ENCODE peak calls at places on chromosomes 13 and 19, in four cellular contexts. One of them, this sample, is unnamed.

GRCh38 chr13:106568225-106569003 is 477 bp upstream of the ARGLU1 start:
- DNase-seq in esophagus muscularis mucosa: no peak
- DNase-seq in CD8-positive, alpha-beta memory T cell: no peak
- DNase-seq in CD8-positive, alpha-beta T cell: no peak
- DNase-seq in this sample: no peak

GRCh38 chr13:100203696-100204367 is 114.9 kb downstream of the PCCA start:
- DNase-seq in esophagus muscularis mucosa: no peak
- DNase-seq in CD8-positive, alpha-beta memory T cell: no peak
- DNase-seq in CD8-positive, alpha-beta T cell: no peak
- DNase-seq in this sample: no peak

GRCh38 chr19:49042177-49042576 is 1.5 kb upstream of the CGB5 start:
- DNase-seq in esophagus muscularis mucosa: no peak
- DNase-seq in CD8-positive, alpha-beta memory T cell: no peak
- DNase-seq in CD8-positive, alpha-beta T cell: no peak
- DNase-seq in this sample: no peak

GRCh38 chr19:17357724-17358123 is 19.4 kb downstream of the PLVAP start:
- DNase-seq in esophagus muscularis mucosa: no peak
- DNase-seq in CD8-positive, alpha-beta memory T cell: no peak
- DNase-seq in CD8-positive, alpha-beta T cell: no peak
- DNase-seq in this sample: no peak

GRCh38 chr13:110197041-110197440 is 109.9 kb downstream of the COL4A1 start:
- DNase-seq in esophagus muscularis mucosa: no peak
- DNase-seq in CD8-positive, alpha-beta memory T cell: no peak
- DNase-seq in CD8-positive, alpha-beta T cell: no peak
- DNase-seq in this sample: no peak

GRCh38 chr13:32330438-32330837 is 15.1 kb downstream of the BRCA2 start:
- DNase-seq in esophagus muscularis mucosa: no peak
- DNase-seq in CD8-positive, alpha-beta memory T cell: no peak
- DNase-seq in CD8-positive, alpha-beta T cell: no peak
- DNase-seq in this sample: no peak

GRCh38 chr19:6572217-6572616 is 18.7 kb downstream of the CD70 start:
- DNase-seq in esophagus muscularis mucosa: no peak
- DNase-seq in CD8-positive, alpha-beta memory T cell: no peak
- DNase-seq in CD8-positive, alpha-beta T cell: no peak
- DNase-seq in this sample: peak; percentile 67

GRCh38 chr13:106555631-106556328 is 12.2 kb downstream of the ARGLU1 start:
- DNase-seq in esophagus muscularis mucosa: no peak
- DNase-seq in CD8-positive, alpha-beta memory T cell: no peak
- DNase-seq in CD8-positive, alpha-beta T cell: no peak
- DNase-seq in this sample: no peak

GRCh38 chr13:106110241-106110855 is 425.1 kb downstream of the EFNB2 start:
- DNase-seq in esophagus muscularis mucosa: no peak
- DNase-seq in CD8-positive, alpha-beta memory T cell: no peak
- DNase-seq in CD8-positive, alpha-beta T cell: no peak
- DNase-seq in this sample: no peak

GRCh38 chr19:7372810-7373209 is 24.1 kb downstream of the ARHGEF18 start:
- DNase-seq in esophagus muscularis mucosa: no peak
- DNase-seq in CD8-positive, alpha-beta memory T cell: no peak
- DNase-seq in CD8-positive, alpha-beta T cell: no peak
- DNase-seq in this sample: no peak

GRCh38 chr19:954272-954671 is 28.4 kb downstream of the ARID3A start:
- DNase-seq in esophagus muscularis mucosa: no peak
- DNase-seq in CD8-positive, alpha-beta memory T cell: no peak
- DNase-seq in CD8-positive, alpha-beta T cell: no peak
- DNase-seq in this sample: no peak
- H3K4me1 ChIP-seq in esophagus muscularis mucosa: peaks cover 16% of the 10 kb centered on the region
- H3K4me1 ChIP-seq in CD8-positive, alpha-beta memory T cell: peaks cover 19% of the 10 kb centered on the region
- H3K4me1 ChIP-seq in CD8-positive, alpha-beta T cell: peaks cover 18% of the 10 kb centered on the region
- H3K4me1 ChIP-seq in this sample: no peaks in the 10 kb centered on the region

DNA sequence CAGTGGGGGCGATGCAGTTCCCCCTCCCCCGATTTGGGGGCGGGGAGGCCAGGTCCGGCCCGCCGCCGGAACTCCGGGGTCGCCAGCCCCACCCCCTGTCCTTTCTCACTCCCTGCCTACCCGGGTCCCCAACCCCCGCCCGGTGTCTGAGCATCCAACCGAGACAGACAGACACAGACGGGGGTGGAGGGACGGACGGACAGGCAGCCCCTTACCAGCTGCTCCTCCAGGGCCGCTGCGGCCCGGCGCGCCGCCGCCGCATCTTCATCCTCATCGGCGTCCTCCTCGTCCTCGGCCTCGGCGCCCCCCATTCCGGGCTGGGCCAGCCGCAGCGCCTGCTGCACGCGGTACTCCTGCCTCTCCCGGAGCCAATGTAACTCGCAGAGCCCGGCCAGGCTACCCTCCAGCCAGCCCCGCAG is 372 bp downstream of the DACT3 start:
- DNase-seq in esophagus muscularis mucosa: no peak
- DNase-seq in CD8-positive, alpha-beta memory T cell: no peak
- DNase-seq in CD8-positive, alpha-beta T cell: no peak
- DNase-seq in this sample: no peak
- H3K27ac ChIP-seq in esophagus muscularis mucosa: peak overlapping the region; percentile 93
- H3K27ac ChIP-seq in CD8-positive, alpha-beta memory T cell: no peak overlapping the region
- H3K27ac ChIP-seq in CD8-positive, alpha-beta T cell: no peak overlapping the region
- H3K27ac ChIP-seq in this sample: peak overlapping the region; percentile 96

GRCh38 chr13:98556417-98556816 is 20.5 kb downstream of the STK24 start:
- DNase-seq in esophagus muscularis mucosa: no peak
- DNase-seq in CD8-positive, alpha-beta memory T cell: no peak
- DNase-seq in CD8-positive, alpha-beta T cell: no peak
- DNase-seq in this sample: no peak

GRCh38 chr13:98556968-98557591 is 19.8 kb downstream of the STK24 start:
- DNase-seq in esophagus muscularis mucosa: no peak
- DNase-seq in CD8-positive, alpha-beta memory T cell: no peak
- DNase-seq in CD8-positive, alpha-beta T cell: no peak
- DNase-seq in this sample: peak; percentile 51

GRCh38 chr13:98563071-98563470 is 13.8 kb downstream of the STK24 start:
- DNase-seq in esophagus muscularis mucosa: no peak
- DNase-seq in CD8-positive, alpha-beta memory T cell: no peak
- DNase-seq in CD8-positive, alpha-beta T cell: no peak
- DNase-seq in this sample: no peak

DNA sequence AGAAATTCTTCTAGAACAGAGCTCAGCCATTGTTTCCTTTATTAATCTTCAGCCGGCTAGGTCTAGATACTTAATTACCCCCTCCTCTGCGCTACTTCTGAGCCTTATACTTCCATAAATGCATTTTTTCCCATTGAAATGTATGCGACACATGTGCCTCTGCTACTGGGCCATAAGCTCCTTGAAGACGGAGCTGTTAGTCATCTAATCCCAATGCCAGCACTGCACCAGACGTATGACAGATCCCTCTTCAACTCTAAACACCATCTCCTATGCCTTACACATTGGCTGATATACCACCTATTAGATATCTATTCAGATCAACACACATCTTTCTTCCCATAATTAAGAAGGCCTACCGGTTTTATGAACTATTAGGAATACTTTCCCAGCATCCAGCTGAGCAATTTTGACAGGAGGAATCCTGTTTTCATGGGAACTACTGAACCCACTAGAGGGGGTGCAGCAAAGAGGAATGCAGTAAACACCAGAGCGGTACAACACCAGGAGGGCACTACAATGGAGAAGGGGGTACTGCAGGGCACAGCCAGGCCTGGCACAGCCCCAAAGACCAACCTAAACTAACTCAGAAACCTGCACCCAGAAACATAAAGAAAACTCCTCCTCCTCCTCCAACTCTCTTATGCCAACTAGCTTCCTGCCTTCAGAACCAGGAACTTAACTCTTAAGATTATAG is 18.8 kb downstream of the STK24 start:
- DNase-seq in esophagus muscularis mucosa: no peak
- DNase-seq in CD8-positive, alpha-beta memory T cell: no peak
- DNase-seq in CD8-positive, alpha-beta T cell: no peak
- DNase-seq in this sample: peak; percentile 39
- H3K4me1 ChIP-seq in esophagus muscularis mucosa: peaks cover 88% of the 10 kb centered on the region
- H3K4me1 ChIP-seq in CD8-positive, alpha-beta memory T cell: peaks cover 54% of the 10 kb centered on the region
- H3K4me1 ChIP-seq in CD8-positive, alpha-beta T cell: peaks cover 40% of the 10 kb centered on the region
- H3K4me1 ChIP-seq in this sample: peaks cover 13% of the 10 kb centered on the region

GRCh38 chr13:68390987-68391386 is 1160.9 kb upstream of the PCDH9 start:
- DNase-seq in esophagus muscularis mucosa: no peak
- DNase-seq in CD8-positive, alpha-beta memory T cell: no peak
- DNase-seq in CD8-positive, alpha-beta T cell: no peak
- DNase-seq in this sample: no peak
- H3K27ac ChIP-seq in esophagus muscularis mucosa: no peak overlapping the region
- H3K27ac ChIP-seq in CD8-positive, alpha-beta memory T cell: no peak overlapping the region
- H3K27ac ChIP-seq in CD8-positive, alpha-beta T cell: no peak overlapping the region
- H3K27ac ChIP-seq in this sample: no peak overlapping the region

GRCh38 chr13:112064222-112064621 is 2.7 kb upstream of the SOX1 start:
- DNase-seq in esophagus muscularis mucosa: peak; percentile 78
- DNase-seq in CD8-positive, alpha-beta memory T cell: no peak
- DNase-seq in CD8-positive, alpha-beta T cell: no peak
- DNase-seq in this sample: no peak
- H3K4me1 ChIP-seq in esophagus muscularis mucosa: peaks cover 37% of the 10 kb centered on the region
- H3K4me1 ChIP-seq in CD8-positive, alpha-beta memory T cell: peaks cover 7% of the 10 kb centered on the region
- H3K4me1 ChIP-seq in CD8-positive, alpha-beta T cell: peaks cover 10% of the 10 kb centered on the region
- H3K4me1 ChIP-seq in this sample: no peaks in the 10 kb centered on the region

GRCh38 chr13:29888306-29888705 is 37.9 kb upstream of the UBL3 start:
- DNase-seq in esophagus muscularis mucosa: peak; percentile 55
- DNase-seq in CD8-positive, alpha-beta memory T cell: no peak
- DNase-seq in CD8-positive, alpha-beta T cell: no peak
- DNase-seq in this sample: no peak

GRCh38 chr13:29897102-29897501 is 46.7 kb upstream of the UBL3 start:
- DNase-seq in esophagus muscularis mucosa: no peak
- DNase-seq in CD8-positive, alpha-beta memory T cell: no peak
- DNase-seq in CD8-positive, alpha-beta T cell: no peak
- DNase-seq in this sample: no peak

GRCh38 chr13:29893438-29893837 is 43.0 kb upstream of the UBL3 start:
- DNase-seq in esophagus muscularis mucosa: no peak
- DNase-seq in CD8-positive, alpha-beta memory T cell: no peak
- DNase-seq in CD8-positive, alpha-beta T cell: no peak
- DNase-seq in this sample: no peak

GRCh38 chr13:29887651-29888050 is 37.2 kb upstream of the UBL3 start:
- DNase-seq in esophagus muscularis mucosa: peak; percentile 79
- DNase-seq in CD8-positive, alpha-beta memory T cell: no peak
- DNase-seq in CD8-positive, alpha-beta T cell: no peak
- DNase-seq in this sample: no peak

DNA sequence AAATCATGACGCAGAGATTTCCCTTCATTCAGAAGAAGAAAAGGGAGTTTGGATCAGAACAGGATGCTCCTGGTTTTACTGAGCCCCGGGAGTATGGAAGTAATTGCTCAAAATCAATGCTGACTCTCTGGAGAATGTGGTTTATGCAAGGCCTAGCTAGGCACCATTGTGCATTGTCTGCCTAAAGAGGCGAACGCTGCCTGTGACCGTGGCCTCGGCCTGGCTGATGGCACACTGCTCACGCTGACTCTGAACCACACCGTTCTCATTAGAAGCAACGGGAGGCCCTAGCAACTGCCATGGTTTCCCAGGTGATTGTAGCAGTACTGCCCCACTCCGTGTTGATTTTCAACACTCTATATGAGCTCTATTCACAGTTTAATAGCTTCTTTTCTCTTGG is 41.7 kb upstream of the UBL3 start:
- DNase-seq in esophagus muscularis mucosa: no peak
- DNase-seq in CD8-positive, alpha-beta memory T cell: no peak
- DNase-seq in CD8-positive, alpha-beta T cell: no peak
- DNase-seq in this sample: no peak
- H3K27ac ChIP-seq in esophagus muscularis mucosa: no peak overlapping the region
- H3K27ac ChIP-seq in CD8-positive, alpha-beta memory T cell: no peak overlapping the region
- H3K27ac ChIP-seq in CD8-positive, alpha-beta T cell: no peak overlapping the region
- H3K27ac ChIP-seq in this sample: no peak overlapping the region

DNA sequence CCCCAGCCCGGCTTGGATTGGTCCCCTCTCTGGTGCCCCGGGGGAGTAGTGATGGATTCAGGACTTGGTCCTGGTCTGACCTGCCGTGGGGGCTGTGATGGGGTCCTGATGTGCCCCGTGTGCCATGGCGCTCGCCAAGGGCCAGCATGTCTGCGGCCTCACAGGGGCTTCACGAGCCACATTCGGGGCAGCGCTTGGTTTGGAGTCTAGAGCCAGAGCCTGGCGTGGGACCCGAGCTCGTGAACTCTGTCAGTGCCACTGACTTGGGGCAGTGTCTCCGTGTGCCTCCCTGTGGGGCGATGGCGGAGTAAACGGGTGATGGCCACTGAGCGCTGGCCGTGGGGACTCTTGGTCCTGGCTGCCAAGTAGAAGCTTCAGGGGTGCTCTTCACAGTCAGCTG is 17.1 kb downstream of the KDM4B start:
- DNase-seq in esophagus muscularis mucosa: no peak
- DNase-seq in CD8-positive, alpha-beta memory T cell: no peak
- DNase-seq in CD8-positive, alpha-beta T cell: no peak
- DNase-seq in this sample: no peak
- H3K4me1 ChIP-seq in esophagus muscularis mucosa: peaks cover 78% of the 10 kb centered on the region
- H3K4me1 ChIP-seq in CD8-positive, alpha-beta memory T cell: no peaks in the 10 kb centered on the region
- H3K4me1 ChIP-seq in CD8-positive, alpha-beta T cell: peaks cover 4% of the 10 kb centered on the region
- H3K4me1 ChIP-seq in this sample: no peaks in the 10 kb centered on the region

DNA sequence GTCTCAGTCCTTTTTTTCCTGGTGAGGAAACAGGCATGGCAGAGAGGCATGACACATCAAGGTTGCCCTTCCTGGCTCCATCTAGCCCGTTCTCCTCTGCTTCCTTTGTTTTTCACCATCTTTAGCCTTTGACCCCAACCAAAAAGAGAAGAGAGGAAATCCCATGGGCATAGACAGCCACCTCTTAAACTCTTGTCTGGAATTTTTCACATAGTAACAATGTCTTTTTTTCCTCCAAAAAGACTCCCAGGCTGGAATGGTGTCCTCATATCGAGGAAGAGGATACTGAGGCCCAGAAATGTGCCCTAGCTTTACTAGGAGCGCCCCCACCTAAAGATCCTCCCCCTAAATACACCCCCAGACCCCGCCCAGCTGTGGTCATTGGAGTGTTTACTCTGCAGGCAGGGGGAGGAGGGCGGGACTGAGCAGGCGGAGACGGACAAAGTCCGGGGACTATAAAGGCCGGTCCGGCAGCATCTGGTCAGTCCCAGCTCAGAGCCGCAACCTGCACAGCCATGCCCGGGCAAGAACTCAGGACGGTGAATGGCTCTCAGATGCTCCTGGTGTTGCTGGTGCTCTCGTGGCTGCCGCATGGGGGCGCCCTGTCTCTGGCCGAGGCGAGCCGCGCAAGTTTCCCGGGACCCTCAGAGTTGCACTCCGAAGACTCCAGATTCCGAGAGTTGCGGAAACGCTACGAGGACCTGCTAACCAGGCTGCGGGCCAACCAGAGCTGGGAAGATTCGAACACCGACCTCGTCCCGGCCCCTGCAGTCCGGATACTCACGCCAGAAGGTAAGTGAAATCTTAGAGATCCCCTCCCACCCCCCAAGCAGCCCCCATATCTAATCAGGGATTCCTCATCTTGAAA is at the start of gene GDF15:
- DNase-seq in esophagus muscularis mucosa: peak; percentile 94
- DNase-seq in CD8-positive, alpha-beta memory T cell: peak; percentile 11
- DNase-seq in CD8-positive, alpha-beta T cell: no peak
- DNase-seq in this sample: no peak
- H3K27ac ChIP-seq in esophagus muscularis mucosa: no peak within 1 kb of the TSS
- H3K27ac ChIP-seq in CD8-positive, alpha-beta memory T cell: peak within 1 kb of the TSS; percentile 81
- H3K27ac ChIP-seq in CD8-positive, alpha-beta T cell: no peak within 1 kb of the TSS
- H3K27ac ChIP-seq in this sample: no peak within 1 kb of the TSS

DNA sequence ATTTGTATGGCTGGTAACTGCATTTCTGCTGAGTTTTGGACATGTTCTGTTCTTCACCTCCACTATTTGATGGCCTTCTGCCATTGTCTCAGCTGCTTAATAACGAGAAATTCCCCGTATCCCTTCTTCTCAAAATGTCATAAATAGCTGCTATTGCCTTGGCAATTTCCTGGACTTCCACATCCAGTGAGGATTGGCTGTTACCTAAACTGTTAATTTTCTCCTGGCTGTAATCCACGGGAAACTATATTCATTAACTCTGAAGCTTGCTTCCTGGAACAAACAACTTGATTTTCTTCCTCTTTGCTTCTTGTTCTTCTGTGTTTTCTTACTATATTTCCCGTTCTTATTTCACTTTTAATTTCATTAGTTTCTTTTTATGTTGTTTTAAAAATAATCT is 69.5 kb upstream of the TDRD3 start:
- DNase-seq in esophagus muscularis mucosa: no peak
- DNase-seq in CD8-positive, alpha-beta memory T cell: no peak
- DNase-seq in CD8-positive, alpha-beta T cell: no peak
- DNase-seq in this sample: no peak
- H3K4me1 ChIP-seq in esophagus muscularis mucosa: peaks cover 4% of the 10 kb centered on the region
- H3K4me1 ChIP-seq in CD8-positive, alpha-beta memory T cell: no peaks in the 10 kb centered on the region
- H3K4me1 ChIP-seq in CD8-positive, alpha-beta T cell: no peaks in the 10 kb centered on the region
- H3K4me1 ChIP-seq in this sample: no peaks in the 10 kb centered on the region

This sample was measured in ascending aorta.